ENCODE peak calls at places on chromosomes 3 and 15, in four cellular contexts. D is GM18507; Q is neural crest cell; B is stimulated activated naive CD8-positive, alpha-beta T cell treated with anti-CD3 and anti-CD28 coated beads, Interleukin-15, Interleukin-2, amounts not matched to agents 100 U/mL and 50 U/mL, for 24 hours. X is an unnamed sample.

GRCh38 chr15:83970290-83970890 is 265.2 kb upstream of the GOLGA6L4 start:
- DNase-seq in D (no peak), Q (no peak), B (no peak), X (no peak)

GRCh38 chr3:4736284-4736861 is 242.9 kb upstream of the BHLHE40 start:
- DNase-seq in D (no peak), Q (no peak), B (no peak), X (no peak)

GRCh38 chr3:49701388-49702077 is 12.2 kb downstream of the RNF123 start:
- DNase-seq in D (no peak), Q (no peak), B (no peak), X (no peak)

GRCh38 chr3:25033407-25034029 is 394.5 kb upstream of the RARB start:
- DNase-seq in D (peak), Q (peak), B (peak), X (peak)

GRCh38 chr3:15610083-15610482 is 8.5 kb downstream of the BTD start:
- DNase-seq in D (no peak), Q (no peak), B (no peak), X (no peak)

GRCh38 chr3:59771760-59772159 is 721.9 kb upstream of the CFAP20DC start:
- DNase-seq in D (no peak), Q (no peak), B (no peak), X (no peak)

GRCh38 chr3:139481116-139481515 is 4.8 kb upstream of the RBP2 start:
- DNase-seq in D (no peak), Q (no peak), B (no peak), X (no peak)

GRCh38 chr3:123635717-123636116 is 50.9 kb upstream of the HACD2 start:
- DNase-seq in D (no peak), Q (no peak), B (no peak), X (no peak)

GRCh38 chr3:77319711-77320110 is 279.8 kb downstream of the ROBO2 start:
- DNase-seq in D (no peak), Q (no peak), B (no peak), X (no peak)

GRCh38 chr15:92714071-92714456 is 58.5 kb upstream of the FAM174B start:
- DNase-seq in D (no peak), Q (no peak), B (no peak), X (peak)

GRCh38 chr3:50624634-50625033 is 7.7 kb downstream of the MAPKAPK3 start:
- DNase-seq in D (no peak), Q (no peak), B (no peak), X (no peak)

GRCh38 chr3:28033059-28033784 is 208.2 kb upstream of the CMC1 start:
- DNase-seq in D (no peak), Q (no peak), B (no peak), X (no peak)

GRCh38 chr3:139758654-139759291 is 81.0 kb upstream of the NMNAT3 start:
- DNase-seq in D (no peak), Q (no peak), B (no peak), X (no peak)

GRCh38 chr3:43203022-43203421 is 83.3 kb upstream of the SNRK start:
- DNase-seq in D (no peak), Q (no peak), B (no peak), X (no peak)

GRCh38 chr15:91022832-91023129 is 387 bp upstream of the VPS33B start:
- DNase-seq in D (no peak), Q (no peak), B (no peak), X (no peak)

GRCh38 chr3:148746053-148746452 is 48.4 kb downstream of the AGTR1 start:
- DNase-seq in D (no peak), Q (no peak), B (no peak), X (no peak)

GRCh38 chr3:41224120-41224806 is 25.0 kb downstream of the CTNNB1 start:
- DNase-seq in D (no peak), Q (no peak), B (no peak), X (no peak)

GRCh38 chr3:183911763-183912506 is 27.3 kb upstream of the PARL start:
- DNase-seq in D (no peak), Q (no peak), B (no peak), X (no peak)

GRCh38 chr3:189655617-189656016 is 24.4 kb downstream of the TP63 start:
- DNase-seq in D (no peak), Q (no peak), B (no peak), X (no peak)

GRCh38 chr15:70195808-70196304 is 98.1 kb upstream of the TLE3 start:
- DNase-seq in D (no peak), Q (no peak), B (no peak), X (no peak)

GRCh38 chr15:98906712-98907083 is 100.9 kb downstream of the PGPEP1L start:
- DNase-seq in D (no peak), Q (no peak), B (no peak), X (no peak)

GRCh38 chr3:195820901-195821300 is 9.2 kb upstream of the MUC4 start:
- DNase-seq in D (no peak), Q (no peak), B (no peak), X (no peak)

GRCh38 chr3:53167418-53168174 is 6.6 kb downstream of the PRKCD start:
- DNase-seq in D (no peak), Q (no peak), B (no peak), X (no peak)

GRCh38 chr3:113269661-113270060 is 58.3 kb downstream of the BOC start:
- DNase-seq in D (no peak), Q (no peak), B (no peak), X (no peak)

GRCh38 chr15:70249616-70250015 is 151.9 kb upstream of the TLE3 start:
- DNase-seq in D (no peak), Q (no peak), B (no peak), X (no peak)

GRCh38 chr3:38475716-38476115 is 20.4 kb upstream of the EXOG start:
- DNase-seq in D (no peak), Q (no peak), B (no peak), X (no peak)

GRCh38 chr15:90915808-90916440 is 12.8 kb downstream of the MAN2A2 start:
- DNase-seq in D (no peak), Q (no peak), B (no peak), X (no peak)

GRCh38 chr3:58657571-58658141 is 8.9 kb downstream of the FAM3D start:
- DNase-seq in D (no peak), Q (no peak), B (no peak), X (no peak)

GRCh38 chr3:38454179-38454883 is 641 bp downstream of the ACVR2B start:
- DNase-seq in D (no peak), Q (peak), B (peak), X (no peak)

GRCh38 chr3:117523407-117523806 is 813.8 kb downstream of the TUSC7 start:
- DNase-seq in D (no peak), Q (no peak), B (no peak), X (no peak)

GRCh38 chr15:92909131-92909781 is 9.1 kb downstream of the CHD2 start:
- DNase-seq in D (no peak), Q (no peak), B (no peak), X (no peak)

X was measured in NCI-H774.